ENCODE peak calls at places on chromosomes 2 and 18, in six cellular contexts. R, V, F, C, N and O are unnamed samples.

GRCh38 chr2:181844551-181845290 is 46.8 kb upstream of the ITPRID2 start:
- DNase-seq in F (no peak), C (no peak), V (no peak), N (no peak), R (no peak), O (no peak)

GRCh38 chr2:112020561-112020960 is 34.5 kb upstream of the TMEM87B start:
- DNase-seq in C (no peak), N (no peak), V (no peak), F (no peak), R (no peak), O (no peak)

GRCh38 chr2:143015681-143016080 is 113.5 kb upstream of the ARHGAP15 start:
- DNase-seq in R (no peak), N (no peak), F (no peak), V (no peak), C (no peak), O (no peak)

GRCh38 chr18:8367217-8367988 is 241.8 kb upstream of the RAB12 start:
- DNase-seq in N (peak; percentile 27), V (peak; percentile 46), R (no peak), F (peak; percentile 37), C (no peak), O (peak; percentile 26)

GRCh38 chr18:31555971-31556747 is 35.5 kb upstream of the TTR start:
- DNase-seq in R (peak; percentile 58), F (peak; percentile 60), N (no peak), C (peak; percentile 39), V (no peak), O (no peak)

GRCh38 chr2:112947374-112947773 is 30.4 kb upstream of the IL36G start:
- DNase-seq in V (no peak), N (no peak), F (no peak), C (no peak), R (peak; percentile 67), O (no peak)

GRCh38 chr18:50453014-50453680 is 78.3 kb downstream of the SKA1 start:
- DNase-seq in R (no peak), V (no peak), C (no peak), N (no peak), F (no peak), O (no peak)

GRCh38 chr2:201698588-201699226 is at the start of gene MPP4:
- DNase-seq in N (no peak), R (no peak), C (no peak), F (no peak), V (no peak), O (no peak)

GRCh38 chr18:9742588-9743131 is 34.6 kb downstream of the RAB31 start:
- DNase-seq in C (no peak), F (no peak), V (no peak), N (no peak), R (no peak), O (no peak)

GRCh38 chr2:233379441-233379840 is 25.1 kb downstream of the DGKD start:
- DNase-seq in V (no peak), R (no peak), N (no peak), F (no peak), C (no peak), O (no peak)

GRCh38 chr18:79393181-79393598 is 2.5 kb upstream of the NFATC1 start:
- DNase-seq in R (no peak), N (no peak), V (no peak), C (no peak), F (no peak), O (no peak)

GRCh38 chr18:79883461-79884295 is 67.8 kb downstream of the SLC66A2 start:
- DNase-seq in V (no peak), R (no peak), N (no peak), F (no peak), C (no peak), O (peak; percentile 5)

GRCh38 chr2:237196866-237197618 is 111.4 kb downstream of the COPS8 start:
- DNase-seq in R (no peak), N (no peak), F (no peak), C (no peak), V (no peak), O (no peak)

GRCh38 chr18:6781179-6781714 is 51.7 kb downstream of the ARHGAP28 start:
- DNase-seq in F (no peak), N (no peak), V (no peak), C (no peak), R (no peak), O (no peak)

GRCh38 chr2:103008586-103008985 is 246.8 kb downstream of the TMEM182 start:
- DNase-seq in F (no peak), C (no peak), R (peak; percentile 11), V (peak; percentile 23), N (no peak), O (no peak)

GRCh38 chr2:49261021-49261538 is 106.8 kb upstream of the FSHR start:
- DNase-seq in V (no peak), R (no peak), C (no peak), F (no peak), N (no peak), O (no peak)

GRCh38 chr2:128270306-128271185 is 48.1 kb downstream of the HS6ST1 start:
- DNase-seq in V (no peak), N (no peak), F (no peak), R (peak; percentile 48), C (no peak), O (no peak)

GRCh38 chr18:59885579-59886163 is 14.1 kb upstream of the PMAIP1 start:
- DNase-seq in V (no peak), F (no peak), C (peak; percentile 78), R (no peak), N (no peak), O (no peak)

GRCh38 chr2:26345284-26345553 is 724 bp upstream of the SELENOI start:
- DNase-seq in N (no peak), F (no peak), R (no peak), V (no peak), C (no peak), O (no peak)

GRCh38 chr2:76599732-76600368 is 889.1 kb upstream of the GCFC2 start:
- DNase-seq in V (peak; percentile 71), F (peak; percentile 42), R (peak; percentile 93), N (peak; percentile 13), C (peak; percentile 43), O (peak; percentile 18)

GRCh38 chr18:25229080-25229479 is 122.9 kb downstream of the ZNF521 start:
- DNase-seq in R (no peak), N (no peak), C (no peak), F (peak; percentile 56), V (no peak), O (no peak)

GRCh38 chr18:73270919-73271318 is 403.1 kb upstream of the NETO1 start:
- DNase-seq in C (no peak), F (no peak), R (no peak), N (no peak), V (no peak), O (no peak)

GRCh38 chr18:51009071-51009470 is 20.9 kb upstream of the SMAD4 start:
- DNase-seq in N (no peak), V (no peak), R (no peak), C (no peak), F (no peak), O (no peak)

GRCh38 chr2:11688222-11689069 is 18.5 kb upstream of the NTSR2 start:
- DNase-seq in V (no peak), N (peak; percentile 61), R (peak; percentile 48), F (peak; percentile 89), C (peak; percentile 9), O (peak; percentile 72)
- TF ChIP-seq POLR2A in V (no peak), N (no peak), R (no peak), F (no peak), C (no peak), O (no peak)

GRCh38 chr2:156512451-156512850 is 76.3 kb downstream of the GPD2 start:
- DNase-seq in N (no peak), R (no peak), V (no peak), C (no peak), F (no peak), O (no peak)

GRCh38 chr2:156513219-156513618 is 77.0 kb downstream of the GPD2 start:
- DNase-seq in V (no peak), N (no peak), C (no peak), R (no peak), F (no peak), O (no peak)

GRCh38 chr2:156522824-156523440 is 86.8 kb downstream of the GPD2 start:
- DNase-seq in R (no peak), C (no peak), N (no peak), V (no peak), F (no peak), O (no peak)

GRCh38 chr2:156518160-156518559 is 82.0 kb downstream of the GPD2 start:
- DNase-seq in N (no peak), V (no peak), F (no peak), R (no peak), C (no peak), O (no peak)

GRCh38 chr2:156517419-156517818 is 81.2 kb downstream of the GPD2 start:
- DNase-seq in F (no peak), N (no peak), C (no peak), V (no peak), R (no peak), O (no peak)
- TF ChIP-seq TAF1 in F (no peak), N (no peak), C (no peak), V (no peak), R (no peak), O (no peak)

GRCh38 chr18:58043452-58044369 is at the start of gene NEDD4L:
- DNase-seq in R (peak; percentile 82), C (peak; percentile 53), F (peak; percentile 85), N (peak; percentile 64), V (no peak), O (peak; percentile 64)
- TF ChIP-seq POLR2A in R (no peak), C (no peak), F (peak; percentile 23), N (no peak), V (no peak), O (no peak)

GRCh38 chr2:8540552-8541055 is 141.3 kb upstream of the ID2 start:
- DNase-seq in N (no peak), V (no peak), C (no peak), F (no peak), R (no peak), O (no peak)

GRCh38 chr2:8538951-8539621 is 142.8 kb upstream of the ID2 start:
- DNase-seq in F (no peak), V (no peak), C (no peak), R (no peak), N (no peak), O (no peak)

GRCh38 chr2:8538531-8538930 is 143.3 kb upstream of the ID2 start:
- DNase-seq in C (no peak), R (no peak), F (no peak), V (no peak), N (no peak), O (no peak)

GRCh38 chr2:8541223-8541622 is 140.6 kb upstream of the ID2 start:
- DNase-seq in C (no peak), F (no peak), R (no peak), N (no peak), V (no peak), O (no peak)

DNA sequence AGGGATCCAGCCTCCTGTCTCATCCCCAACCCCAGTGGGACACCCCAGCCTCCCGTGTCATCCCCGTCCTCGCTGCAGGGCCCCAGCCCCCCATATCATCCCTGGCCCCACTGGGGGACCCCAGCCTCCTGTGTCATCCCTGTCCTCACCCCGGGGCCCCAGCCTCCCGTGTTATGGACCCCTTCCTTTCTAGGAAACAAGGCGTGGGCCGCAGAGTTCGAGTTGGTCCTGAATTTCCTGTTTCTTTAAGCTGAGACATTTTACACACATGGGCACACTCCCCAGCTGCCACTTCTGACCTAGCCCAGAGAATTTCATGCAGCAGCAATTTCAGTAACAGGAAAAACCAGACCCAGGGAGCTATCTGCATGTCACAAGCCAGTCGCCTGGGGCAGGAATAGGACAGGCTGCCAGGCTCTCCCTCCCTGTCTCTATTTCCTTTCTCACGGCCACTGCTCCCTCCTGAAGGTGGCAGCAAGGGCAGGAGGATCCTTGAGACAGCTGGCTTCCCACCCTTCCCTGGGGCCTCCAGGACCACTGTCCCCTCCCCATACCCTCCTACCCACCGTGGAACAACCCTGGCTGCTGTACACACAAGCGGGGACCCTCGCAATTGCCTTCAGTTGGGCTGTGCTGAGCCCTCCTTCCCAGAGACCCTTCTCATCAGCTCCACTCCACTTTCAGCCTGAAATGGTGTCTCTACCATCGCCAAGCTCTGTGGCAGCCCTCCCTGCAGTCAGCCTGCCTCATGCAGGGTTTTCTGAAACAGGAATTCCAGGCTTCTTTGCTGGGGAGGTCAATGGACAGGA is 141.9 kb upstream of the ID2 start:
- DNase-seq in F (no peak), R (no peak), C (no peak), N (no peak), V (no peak), O (no peak)
- TF ChIP-seq TAF1 in F (no peak), R (no peak), C (no peak), N (no peak), V (no peak), O (no peak)